ENCODE peak calls at places on chromosome 5, in four cellular contexts. A is H1, Y is K562, U is HCT116. P is an unnamed sample.

GRCh38 chr5:163649522-163649921 is 144.1 kb downstream of the MAT2B start:
- DNase-seq in A (no peak), Y (no peak), U (peak; percentile 19), P (no peak)

GRCh38 chr5:157046041-157046440 is 12.9 kb downstream of the HAVCR1 start:
- DNase-seq in A (no peak), Y (no peak), U (peak; percentile 28), P (no peak)

GRCh38 chr5:74149395-74149794 is 491.1 kb downstream of the ENC1 start:
- DNase-seq in A (no peak), Y (no peak), U (no peak), P (peak; percentile 24)

GRCh38 chr5:141510850-141511718 is 22.2 kb downstream of the PCDHGC5 start:
- DNase-seq in A (no peak), Y (no peak), U (no peak), P (no peak)

GRCh38 chr5:124043456-124043855 is 531.5 kb downstream of the CSNK1G3 start:
- DNase-seq in A (peak; percentile 17), Y (no peak), U (peak; percentile 28), P (peak; percentile 69)

GRCh38 chr5:174793684-174794328 is 69.4 kb downstream of the MSX2 start:
- DNase-seq in A (peak; percentile 23), Y (peak; percentile 57), U (peak; percentile 29), P (peak; percentile 66)

GRCh38 chr5:178730940-178731265 is 444 bp upstream of the ZNF354A start:
- DNase-seq in A (no peak), Y (peak; percentile 9), U (no peak), P (peak; percentile 37)

GRCh38 chr5:99030871-99031440 is 102.1 kb upstream of the CHD1 start:
- DNase-seq in A (no peak), Y (no peak), U (no peak), P (no peak)

GRCh38 chr5:63245271-63245670 is 666.7 kb downstream of the LRRC70 start:
- DNase-seq in A (no peak), Y (no peak), U (no peak), P (no peak)

GRCh38 chr5:148776261-148776660 is 50.1 kb upstream of the ADRB2 start:
- DNase-seq in A (no peak), Y (no peak), U (no peak), P (no peak)

GRCh38 chr5:148781771-148782170 is 44.6 kb upstream of the ADRB2 start:
- DNase-seq in A (no peak), Y (no peak), U (no peak), P (no peak)

GRCh38 chr5:148776780-148777179 is 49.6 kb upstream of the ADRB2 start:
- DNase-seq in A (no peak), Y (no peak), U (peak; percentile 61), P (peak; percentile 19)

GRCh38 chr5:148780711-148781110 is 45.7 kb upstream of the ADRB2 start:
- DNase-seq in A (no peak), Y (no peak), U (no peak), P (no peak)

GRCh38 chr5:148778891-148779290 is 47.5 kb upstream of the ADRB2 start:
- DNase-seq in A (no peak), Y (no peak), U (no peak), P (no peak)
- TF ChIP-seq JUND in A (no peak), Y (no peak), U (no peak), P (no peak)

DNA sequence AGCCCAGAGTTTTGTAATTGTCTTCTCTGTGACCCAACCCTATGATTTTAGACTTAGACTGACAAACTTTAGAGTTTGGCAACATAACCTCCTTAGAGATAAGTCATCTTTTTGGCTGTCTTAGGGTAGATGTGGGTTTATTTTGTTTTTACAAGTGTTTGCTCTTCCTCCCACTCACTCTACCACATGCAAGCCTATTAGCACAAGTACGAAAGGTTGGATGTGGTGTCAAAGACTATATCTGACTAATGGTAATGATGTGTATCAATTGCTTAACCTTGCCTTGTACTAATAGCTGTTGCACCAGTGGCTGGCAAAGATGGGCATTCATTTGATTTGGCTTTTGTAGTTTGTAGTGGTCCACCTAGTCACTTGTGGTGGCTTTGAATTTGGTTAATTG is 46.5 kb downstream of the SLC25A46 start:
- DNase-seq in A (no peak), Y (no peak), U (no peak), P (no peak)
- TF ChIP-seq JUND in A (no peak), Y (no peak), U (no peak), P (no peak)

DNA sequence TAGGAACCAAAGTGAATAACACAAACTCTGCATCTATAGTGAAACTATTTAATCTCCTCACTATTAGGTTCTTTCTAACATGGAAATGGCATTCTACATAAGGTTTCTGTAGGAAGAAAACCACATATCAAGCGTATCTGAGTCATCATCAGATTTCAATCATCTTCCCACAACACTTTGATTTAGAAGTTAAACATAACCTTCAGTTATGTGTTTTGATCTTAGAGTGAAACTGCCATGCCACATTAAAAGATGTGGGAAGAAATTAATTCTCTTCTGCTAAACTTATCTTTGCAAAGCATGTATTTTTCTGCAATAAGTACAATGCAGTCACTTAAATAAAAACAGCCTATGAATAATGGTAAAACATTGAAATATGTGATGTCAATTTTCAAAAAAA is 55.0 kb downstream of the MEF2C start:
- DNase-seq in A (no peak), Y (no peak), U (no peak), P (no peak)
- TF ChIP-seq JUND in A (no peak), Y (no peak), U (peak; percentile 28), P (no peak)

GRCh38 chr5:58754250-58754649 is 171.4 kb downstream of the RAB3C start:
- DNase-seq in A (no peak), Y (no peak), U (no peak), P (no peak)
- TF ChIP-seq JUND in A (no peak), Y (no peak), U (no peak), P (no peak)

GRCh38 chr5:39131210-39132127 is 57.3 kb upstream of the RICTOR start:
- DNase-seq in A (no peak), Y (no peak), U (no peak), P (no peak)

GRCh38 chr5:39132792-39133191 is 58.6 kb upstream of the RICTOR start:
- DNase-seq in A (no peak), Y (no peak), U (no peak), P (no peak)

GRCh38 chr5:39137391-39138181 is 63.4 kb upstream of the RICTOR start:
- DNase-seq in A (no peak), Y (no peak), U (peak; percentile 13), P (no peak)

GRCh38 chr5:39130716-39131115 is 56.5 kb upstream of the RICTOR start:
- DNase-seq in A (no peak), Y (no peak), U (no peak), P (no peak)

GRCh38 chr5:39132128-39132447 is 57.9 kb upstream of the RICTOR start:
- DNase-seq in A (no peak), Y (no peak), U (no peak), P (no peak)
- TF ChIP-seq JUND in A (no peak), Y (no peak), U (no peak), P (no peak)

GRCh38 chr5:32942225-32942989 is 231.3 kb downstream of the NPR3 start:
- DNase-seq in A (no peak), Y (peak; percentile 38), U (peak; percentile 55), P (no peak)
- TF ChIP-seq JUND in A (no peak), Y (no peak), U (no peak), P (no peak)

GRCh38 chr5:32230356-32231099 is 56.4 kb upstream of the GOLPH3 start:
- DNase-seq in A (no peak), Y (no peak), U (no peak), P (no peak)
- TF ChIP-seq JUND in A (no peak), Y (no peak), U (no peak), P (no peak)

DNA sequence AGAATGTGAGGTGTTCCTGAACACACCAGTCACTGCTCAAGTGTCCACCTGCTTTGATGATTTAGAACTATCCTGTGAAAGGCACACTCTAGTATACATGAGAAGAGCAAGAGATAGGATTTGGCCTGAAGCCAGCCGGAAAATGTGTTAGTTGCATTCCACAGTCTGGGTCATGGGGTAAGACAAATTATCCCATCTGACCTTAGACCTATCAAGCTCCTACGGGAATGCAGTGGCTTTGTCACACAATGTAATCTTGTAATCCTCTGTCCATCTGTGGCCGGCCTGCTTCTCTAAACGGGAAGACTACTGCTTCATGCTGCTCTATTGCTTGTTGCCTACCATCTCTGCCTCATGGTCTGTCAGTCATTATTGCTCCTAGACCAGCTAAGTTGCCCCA is 92.4 kb upstream of the PRRC1 start:
- DNase-seq in A (no peak), Y (no peak), U (no peak), P (no peak)
- TF ChIP-seq JUND in A (no peak), Y (no peak), U (no peak), P (no peak)

DNA sequence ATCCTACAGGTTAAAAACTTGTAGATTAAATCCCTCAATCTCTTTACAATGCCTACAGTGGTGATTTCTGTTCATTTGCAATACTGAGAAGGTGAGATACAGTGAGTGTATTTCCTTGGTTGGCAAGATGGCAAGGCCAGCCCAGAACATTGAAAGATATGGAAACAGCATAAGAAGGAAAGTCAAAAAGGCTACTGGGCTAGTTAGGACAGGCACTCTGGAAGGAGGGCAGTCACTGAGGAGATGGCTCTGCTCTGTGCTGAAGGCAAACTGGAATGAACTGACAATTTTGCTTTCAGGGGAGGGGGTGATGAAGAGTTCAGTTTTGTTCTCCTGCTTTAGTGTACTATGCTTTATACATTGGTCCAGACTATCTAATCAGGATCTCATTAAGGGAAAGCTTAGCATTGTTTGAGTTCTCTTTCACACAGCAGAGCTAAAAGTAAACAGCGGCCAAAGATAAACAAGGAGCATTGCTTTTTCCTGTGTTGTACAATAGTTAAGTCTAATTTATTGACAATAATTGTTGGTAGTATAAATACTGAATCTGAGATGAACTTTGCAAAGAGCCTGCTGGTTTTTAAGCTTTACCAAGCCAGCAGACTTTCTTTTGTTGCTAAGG is 355.7 kb downstream of the ARRDC3 start:
- DNase-seq in A (no peak), Y (no peak), U (no peak), P (peak; percentile 36)
- TF ChIP-seq JUND in A (no peak), Y (no peak), U (no peak), P (no peak)

DNA sequence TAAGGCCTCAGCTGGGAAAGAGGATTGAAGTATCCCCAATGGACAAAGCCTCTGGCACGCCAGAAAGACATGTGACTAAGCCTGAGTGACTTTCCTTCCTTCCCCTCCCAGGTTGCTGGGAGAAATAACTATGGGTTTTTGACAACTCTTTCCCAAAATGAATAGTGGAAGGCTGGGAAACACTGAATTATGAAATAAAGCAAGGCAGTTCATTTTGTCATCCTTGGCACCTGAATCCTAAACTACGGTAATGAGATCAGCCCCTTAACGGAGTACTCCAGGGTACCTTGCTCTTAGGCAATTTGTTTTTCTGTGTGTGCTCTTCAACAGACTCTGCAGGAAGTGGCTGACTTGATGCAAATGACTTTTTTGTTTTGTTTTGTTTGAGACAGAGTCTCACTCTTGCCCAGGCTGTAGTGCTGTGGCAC is 75.2 kb downstream of the LMNB1 start:
- DNase-seq in A (no peak), Y (no peak), U (no peak), P (no peak)
- TF ChIP-seq JUND in A (no peak), Y (no peak), U (no peak), P (no peak)